ENCODE peak calls at places on chromosome 1, in ten cellular contexts. R, V, K, S, X, Y, J, W, Z and A are unnamed samples.

GRCh38 chr1:94017155-94017829 is 103.7 kb downstream of the ABCA4 start:
- DNase-seq in J (no peak), X (no peak), W (no peak), V (no peak), Z (no peak), S (no peak), Y (no peak), K (no peak), R (no peak), A (no peak)

GRCh38 chr1:64983110-64983509 is 16.8 kb upstream of the JAK1 start:
- DNase-seq in J (no peak), W (peak), S (no peak), X (peak), K (no peak), Y (peak), Z (no peak), R (peak), V (no peak), A (no peak)

GRCh38 chr1:54549181-54549924 is 1.3 kb downstream of the ACOT11 start:
- DNase-seq in S (peak), V (peak), W (no peak), R (no peak), K (no peak), Y (no peak), J (no peak), Z (no peak), X (no peak), A (no peak)

GRCh38 chr1:222918746-222919477 is 104.1 kb downstream of the DISP1 start:
- DNase-seq in R (no peak), K (no peak), Y (no peak), Z (no peak), S (no peak), V (no peak), X (no peak), J (no peak), W (no peak), A (no peak)

GRCh38 chr1:215636258-215636965 is 69.3 kb downstream of the KCTD3 start:
- DNase-seq in Y (no peak), W (peak), K (no peak), X (no peak), R (no peak), S (no peak), J (peak), Z (no peak), V (peak), A (peak)

GRCh38 chr1:87644500-87645245 is 316.0 kb downstream of the LMO4 start:
- DNase-seq in Y (peak), Z (no peak), W (peak), R (no peak), X (peak), S (no peak), J (peak), V (no peak), K (no peak), A (peak)

GRCh38 chr1:178344513-178345077 is 152.2 kb downstream of the CLEC20A start:
- DNase-seq in Z (no peak), X (peak), R (peak), Y (peak), S (no peak), V (peak), K (no peak), W (peak), J (peak), A (peak)

GRCh38 chr1:10033359-10033845 is 644 bp downstream of the UBE4B start:
- DNase-seq in J (no peak), Y (peak), W (peak), S (peak), Z (no peak), X (peak), R (peak), K (no peak), V (no peak), A (no peak)

GRCh38 chr1:233916706-233917105 is 12.2 kb downstream of the SLC35F3 start:
- DNase-seq in Z (no peak), S (no peak), K (no peak), V (no peak), W (no peak), Y (peak), J (no peak), X (no peak), R (peak), A (no peak)

GRCh38 chr1:64754166-64754565 is 9.3 kb downstream of the RAVER2 start:
- DNase-seq in K (no peak), R (no peak), W (no peak), X (no peak), V (no peak), J (no peak), Y (no peak), S (no peak), Z (no peak), A (no peak)

GRCh38 chr1:234627009-234627950 is 17.3 kb upstream of the IRF2BP2 start:
- DNase-seq in K (no peak), J (no peak), X (no peak), V (no peak), W (peak), S (no peak), R (no peak), Y (no peak), Z (no peak), A (no peak)

GRCh38 chr1:4175566-4176405 is 275.7 kb upstream of the C1orf174 start:
- DNase-seq in R (no peak), J (no peak), Z (peak), K (no peak), Y (no peak), S (no peak), V (peak), X (no peak), W (no peak), A (no peak)

GRCh38 chr1:231274119-231274825 is 33.3 kb downstream of the GNPAT start:
- DNase-seq in X (no peak), J (no peak), Y (peak), S (no peak), R (no peak), V (peak), K (no peak), W (no peak), Z (no peak), A (no peak)

GRCh38 chr1:73593379-73593778 is 604.6 kb downstream of the LRRIQ3 start:
- DNase-seq in Z (no peak), J (peak), S (no peak), X (peak), Y (peak), V (no peak), R (peak), W (peak), K (no peak), A (peak)

GRCh38 chr1:216144661-216145450 is 278.4 kb downstream of the USH2A start:
- DNase-seq in V (no peak), S (no peak), J (no peak), R (no peak), W (no peak), Y (no peak), K (no peak), Z (no peak), X (no peak), A (no peak)

GRCh38 chr1:173009597-173009996 is 41.1 kb downstream of the TNFSF18 start:
- DNase-seq in K (peak), J (no peak), S (peak), Y (no peak), R (no peak), W (no peak), Z (no peak), V (no peak), X (no peak), A (no peak)

GRCh38 chr1:206029484-206029883 is 5.8 kb upstream of the CTSE start:
- DNase-seq in R (no peak), X (peak), J (no peak), V (peak), K (no peak), W (peak), Y (no peak), S (peak), Z (no peak), A (peak)

GRCh38 chr1:169890761-169891538 is 2.7 kb downstream of the SCYL3 start:
- DNase-seq in Z (no peak), V (no peak), R (peak), S (no peak), X (no peak), K (no peak), J (no peak), W (no peak), Y (no peak), A (no peak)

GRCh38 chr1:145962157-145963102 is 1.9 kb downstream of the ANKRD34A start:
- DNase-seq in W (no peak), V (peak), S (peak), K (peak), R (no peak), J (no peak), Y (no peak), X (no peak), Z (peak), A (no peak)

GRCh38 chr1:32351859-32352745 is 10.2 kb downstream of the FAM229A start:
- DNase-seq in Z (no peak), J (no peak), X (no peak), V (no peak), K (peak), W (peak), Y (peak), R (peak), S (peak), A (no peak)

GRCh38 chr1:206714331-206715058 is 29.8 kb downstream of the MAPKAPK2 start:
- DNase-seq in Y (peak), K (no peak), S (peak), V (no peak), Z (no peak), J (no peak), X (no peak), R (peak), W (no peak), A (peak)

GRCh38 chr1:79848316-79848715 is 841.8 kb upstream of the ADGRL4 start:
- DNase-seq in Y (no peak), X (no peak), W (no peak), S (no peak), V (no peak), K (no peak), R (no peak), Z (no peak), J (no peak), A (no peak)

GRCh38 chr1:182603646-182604127 is 502 bp downstream of the RGS16 start:
- DNase-seq in K (no peak), W (no peak), J (no peak), Y (no peak), X (no peak), R (no peak), S (no peak), Z (no peak), V (peak), A (no peak)

GRCh38 chr1:174149216-174149615 is 10.1 kb upstream of the RABGAP1L start:
- DNase-seq in R (no peak), J (no peak), X (no peak), K (no peak), Y (no peak), S (no peak), V (no peak), W (no peak), Z (no peak), A (no peak)

GRCh38 chr1:194705123-194705522 is 1518.7 kb upstream of the B3GALT2 start:
- DNase-seq in Z (no peak), X (peak), R (no peak), K (no peak), S (no peak), Y (peak), W (peak), V (no peak), J (no peak), A (no peak)

GRCh38 chr1:37741662-37742061 is 23.3 kb downstream of the EPHA10 start:
- DNase-seq in V (no peak), R (no peak), Y (no peak), J (no peak), S (no peak), K (no peak), Z (no peak), W (no peak), X (no peak), A (no peak)

GRCh38 chr1:6471969-6472368 is 6.0 kb upstream of the TNFRSF25 start:
- DNase-seq in Z (no peak), J (no peak), R (no peak), Y (no peak), V (peak), K (no peak), X (no peak), W (no peak), S (no peak), A (no peak)

GRCh38 chr1:210207597-210208450 is 24.8 kb upstream of the SERTAD4 start:
- DNase-seq in X (no peak), V (no peak), J (no peak), Z (no peak), S (no peak), W (no peak), K (no peak), R (no peak), Y (no peak), A (no peak)

GRCh38 chr1:180563013-180563827 is 4.5 kb downstream of the OVAAL start:
- DNase-seq in Z (no peak), R (peak), Y (peak), V (peak), K (no peak), X (peak), J (no peak), W (peak), S (peak), A (no peak)

GRCh38 chr1:36182734-36183133 is 26.8 kb downstream of the MAP7D1 start:
- DNase-seq in K (no peak), Z (no peak), V (peak), X (no peak), J (no peak), Y (no peak), S (no peak), R (no peak), W (no peak), A (no peak)

GRCh38 chr1:36176151-36176949 is 20.4 kb downstream of the MAP7D1 start:
- DNase-seq in J (no peak), S (no peak), R (no peak), Y (no peak), W (no peak), Z (peak), X (no peak), K (no peak), V (peak), A (no peak)

GRCh38 chr1:36177589-36178463 is 21.9 kb downstream of the MAP7D1 start:
- DNase-seq in V (peak), R (no peak), J (no peak), X (no peak), S (no peak), K (no peak), W (no peak), Z (no peak), Y (no peak), A (no peak)

GRCh38 chr1:36178479-36179219 is 22.7 kb downstream of the MAP7D1 start:
- DNase-seq in Y (no peak), R (no peak), V (peak), J (no peak), Z (peak), X (no peak), K (no peak), S (peak), W (no peak), A (no peak)

DNA sequence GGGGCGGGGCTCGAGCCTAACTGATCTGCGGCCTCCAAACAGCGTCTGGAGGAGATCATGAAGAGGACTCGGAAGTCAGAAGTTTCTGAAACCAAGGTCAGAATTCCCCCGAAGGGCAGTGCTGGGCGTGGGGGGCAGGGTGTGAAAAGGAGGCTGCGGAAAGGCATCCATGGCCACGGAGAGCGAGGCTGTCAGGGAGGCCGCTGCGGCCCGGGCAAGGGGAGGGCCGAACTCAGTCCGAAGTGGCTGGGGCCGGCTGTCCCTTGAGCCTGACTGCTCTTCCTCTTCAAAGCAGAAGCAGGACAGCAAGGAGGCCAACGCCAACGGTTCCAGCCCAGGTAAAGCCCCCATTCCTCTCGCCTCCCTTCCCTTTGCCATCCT is 23.2 kb downstream of the MAP7D1 start:
- DNase-seq in Z (no peak), X (no peak), Y (no peak), S (no peak), R (no peak), J (no peak), V (peak), W (no peak), K (no peak), A (no peak)
- H3K4me3 ChIP-seq in Z (no peak), X (no peak), Y (no peak), S (no peak), R (no peak), J (no peak), V (no peak), W (no peak), K (no peak), A (no peak)

GRCh38 chr1:40384887-40385286 is 11.4 kb downstream of the SMAP2 start:
- DNase-seq in K (no peak), S (no peak), Z (no peak), J (no peak), Y (no peak), V (no peak), W (no peak), X (no peak), R (no peak), A (no peak)
- H3K4me3 ChIP-seq in K (no peak), S (no peak), Z (no peak), J (no peak), Y (no peak), V (no peak), W (no peak), X (no peak), R (no peak), A (no peak)

GRCh38 chr1:224543453-224543852 is 72.7 kb upstream of the CNIH3 start:
- DNase-seq in Z (no peak), R (no peak), K (no peak), J (no peak), X (no peak), W (no peak), Y (no peak), V (no peak), S (no peak), A (no peak)
- H3K4me3 ChIP-seq in Z (no peak), R (no peak), K (no peak), J (no peak), X (no peak), W (no peak), Y (no peak), V (peak), S (no peak), A (no peak)

GRCh38 chr1:90486134-90486824 is 230.8 kb downstream of the BARHL2 start:
- DNase-seq in Z (no peak), R (no peak), J (no peak), K (no peak), X (no peak), W (no peak), V (no peak), S (no peak), Y (no peak), A (no peak)

GRCh38 chr1:90488451-90488850 is 228.7 kb downstream of the BARHL2 start:
- DNase-seq in W (no peak), R (no peak), J (no peak), Z (no peak), V (no peak), S (no peak), Y (peak), K (no peak), X (peak), A (no peak)

DNA sequence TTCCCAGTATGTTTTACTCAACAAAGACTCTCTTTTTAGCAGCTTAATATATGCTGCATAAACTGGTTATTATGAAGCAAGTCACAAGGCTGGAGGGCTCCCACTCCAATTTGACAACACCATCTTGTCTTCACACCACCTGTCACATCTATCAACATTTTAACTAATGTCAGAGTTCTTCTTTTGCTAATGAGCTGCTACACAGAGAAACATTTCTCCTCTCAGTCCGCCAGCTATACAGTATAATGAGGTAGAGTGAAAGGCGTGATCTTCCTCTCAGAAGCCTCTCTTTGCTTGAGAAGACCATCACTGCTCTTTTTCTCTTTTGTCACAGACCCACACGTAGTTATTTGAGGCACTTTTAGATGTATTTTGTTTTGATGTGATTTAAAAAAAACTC is 230.1 kb downstream of the BARHL2 start:
- DNase-seq in Y (no peak), J (no peak), Z (no peak), K (no peak), W (no peak), X (no peak), R (no peak), V (no peak), S (no peak), A (no peak)
- H3K4me3 ChIP-seq in Y (no peak), J (no peak), Z (no peak), K (no peak), W (no peak), X (no peak), R (no peak), V (no peak), S (no peak), A (no peak)

GRCh38 chr1:114755006-114755936 is 2.5 kb downstream of the CSDE1 start:
- DNase-seq in X (no peak), S (no peak), Z (no peak), R (no peak), W (no peak), J (no peak), Y (no peak), V (no peak), K (no peak), A (no peak)
- H3K4me3 ChIP-seq in X (no peak), S (no peak), Z (peak), R (no peak), W (peak), J (peak), Y (peak), V (peak), K (peak), A (peak)

GRCh38 chr1:99548924-99549605 is 96.8 kb upstream of the PALMD start:
- DNase-seq in V (no peak), W (peak), R (no peak), J (no peak), X (peak), S (peak), K (no peak), Z (no peak), Y (peak), A (peak)
- H3K4me3 ChIP-seq in V (no peak), W (no peak), R (no peak), J (no peak), X (no peak), S (no peak), K (no peak), Z (no peak), Y (no peak), A (no peak)

DNA sequence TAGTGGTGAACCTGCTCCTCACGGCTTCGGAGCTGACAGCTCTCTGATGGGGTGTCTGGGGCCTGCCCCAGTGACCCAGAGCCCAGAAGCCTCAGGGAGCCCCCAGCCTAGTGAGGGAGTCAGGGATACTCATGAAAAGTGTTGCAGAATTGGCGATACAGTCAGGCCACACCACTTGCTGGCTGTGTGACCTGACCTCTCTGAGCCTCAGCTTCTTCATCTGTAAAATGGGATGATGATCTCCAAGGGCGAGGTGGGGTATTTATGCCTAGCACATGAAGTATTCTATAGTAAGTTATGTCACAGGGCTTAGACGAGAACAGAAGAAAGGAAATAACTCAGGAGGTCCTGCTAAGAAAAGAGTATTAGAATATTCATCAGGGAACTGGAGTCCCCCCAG is 1.6 kb downstream of the TMEM51 start:
- DNase-seq in V (no peak), K (no peak), X (no peak), S (no peak), R (no peak), Z (no peak), W (no peak), J (no peak), Y (no peak), A (no peak)
- H3K4me3 ChIP-seq in V (no peak), K (no peak), X (no peak), S (no peak), R (peak), Z (no peak), W (peak), J (no peak), Y (no peak), A (no peak)

DNA sequence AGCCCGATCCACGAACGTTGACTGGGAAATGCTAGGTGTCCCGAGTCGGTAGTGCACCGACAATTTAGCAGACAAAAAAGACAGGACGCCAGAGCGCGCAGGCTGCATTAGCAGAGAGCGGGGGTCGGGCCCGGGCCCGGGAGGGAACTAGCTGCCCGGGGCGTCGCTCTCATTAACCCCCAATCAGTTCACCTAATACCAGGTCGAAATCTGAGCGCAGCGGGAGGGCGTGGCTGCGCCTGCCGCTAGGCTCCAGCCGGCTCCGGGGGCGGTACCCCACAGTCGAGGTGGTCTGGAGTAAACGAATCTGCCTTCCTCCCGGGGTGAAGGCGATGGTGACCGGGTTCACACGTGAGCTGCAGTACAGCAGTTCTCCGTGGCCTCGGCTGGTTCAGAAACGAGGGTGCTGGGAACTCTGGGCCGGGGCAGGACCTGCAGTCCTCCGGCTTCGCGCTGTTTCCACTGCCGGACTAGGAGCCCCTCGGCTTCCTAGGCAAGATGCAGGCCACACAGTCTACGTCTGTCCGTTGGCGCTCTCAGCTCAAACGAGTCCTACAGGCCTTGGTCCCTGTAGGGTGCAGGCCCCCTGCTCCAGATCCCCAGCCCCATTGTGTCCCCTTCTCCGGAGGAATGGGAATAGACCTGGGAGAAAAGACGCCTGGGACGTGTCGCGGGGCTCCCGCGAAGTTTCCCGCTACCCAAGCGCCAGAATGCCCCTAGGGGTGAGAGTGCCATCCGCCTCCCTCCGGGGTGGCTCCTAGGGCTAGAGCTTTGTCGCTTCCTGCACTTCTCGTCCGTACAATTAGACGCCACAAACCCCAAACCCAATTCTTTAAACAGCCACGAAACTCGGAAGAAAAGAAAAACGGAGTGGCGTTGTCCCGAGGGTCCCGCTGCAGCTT is 2.0 kb downstream of the GFI1 start:
- DNase-seq in S (no peak), J (no peak), Z (no peak), Y (no peak), V (peak), R (peak), W (no peak), X (no peak), K (peak), A (no peak)
- H3K4me3 ChIP-seq in S (peak), J (no peak), Z (peak), Y (peak), V (peak), R (peak), W (peak), X (peak), K (peak), A (peak)